ENCODE peak calls at places on chromosomes 1 and 21, in five cellular contexts. J, U, Z, M and O are unnamed samples.

GRCh38 chr1:55813619-55814018 is 598.5 kb upstream of the USP24 start:
- DNase-seq in J (no peak), U (peak), Z (no peak), M (no peak), O (no peak)

GRCh38 chr1:6303397-6304012 is 42.6 kb upstream of the GPR153 start:
- DNase-seq in J (no peak), U (no peak), Z (no peak), M (no peak), O (no peak)

GRCh38 chr21:23853796-23854379 is 1753.4 kb downstream of the MRPL39 start:
- DNase-seq in J (no peak), U (no peak), Z (no peak), M (peak), O (no peak)

GRCh38 chr1:232635778-232636356 is 5.9 kb upstream of the SIPA1L2 start:
- DNase-seq in J (no peak), U (no peak), Z (no peak), M (peak), O (no peak)

GRCh38 chr1:59505596-59506028 is 208.7 kb downstream of the FGGY start:
- DNase-seq in J (no peak), U (no peak), Z (no peak), M (no peak), O (no peak)

GRCh38 chr1:24714859-24715520 is 30.3 kb upstream of the CLIC4 start:
- DNase-seq in J (no peak), U (no peak), Z (peak), M (no peak), O (peak)

GRCh38 chr1:81582467-81582986 is 218.2 kb upstream of the ADGRL2 start:
- DNase-seq in J (no peak), U (no peak), Z (no peak), M (no peak), O (no peak)

GRCh38 chr1:109113787-109114568 is at the start of gene ELAPOR1:
- DNase-seq in J (peak), U (peak), Z (no peak), M (peak), O (peak)

GRCh38 chr1:35577071-35577998 is 4.2 kb downstream of the TFAP2E start:
- DNase-seq in J (peak), U (no peak), Z (peak), M (peak), O (no peak)

GRCh38 chr1:179591592-179592580 is at the start of gene TDRD5:
- DNase-seq in J (no peak), U (peak), Z (no peak), M (no peak), O (peak)

GRCh38 chr1:221961532-221962292 is 219.8 kb upstream of the DUSP10 start:
- DNase-seq in J (no peak), U (no peak), Z (no peak), M (no peak), O (no peak)

DNA sequence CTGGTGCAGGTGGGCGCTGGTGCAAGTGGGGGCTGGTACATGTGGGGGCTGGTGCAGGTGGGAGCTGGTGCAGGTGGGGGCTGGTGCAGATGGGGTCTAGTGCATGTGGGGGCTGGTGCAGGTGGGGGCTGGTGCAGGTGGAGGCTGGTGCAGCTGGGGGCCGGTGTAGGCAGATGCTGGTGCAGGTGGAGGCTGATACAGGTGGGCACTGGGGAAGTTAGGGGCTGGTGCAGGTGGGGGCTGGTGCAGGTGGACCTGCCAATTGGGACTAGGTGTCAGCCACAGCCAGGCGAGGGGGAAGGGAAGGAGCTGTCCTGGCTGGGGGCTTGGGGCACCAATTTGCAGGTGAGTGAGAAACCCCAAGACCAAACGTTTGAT is 46.5 kb upstream of the TLR5 start:
- DNase-seq in J (no peak), U (no peak), Z (no peak), M (no peak), O (no peak)
- H3K27ac ChIP-seq in J (no peak), U (no peak), Z (no peak), M (no peak), O (no peak)

GRCh38 chr1:182149411-182149965 is 88.0 kb upstream of the ZNF648 start:
- DNase-seq in J (no peak), U (no peak), Z (no peak), M (peak), O (no peak)
- H3K27ac ChIP-seq in J (no peak), U (no peak), Z (no peak), M (no peak), O (peak)

DNA sequence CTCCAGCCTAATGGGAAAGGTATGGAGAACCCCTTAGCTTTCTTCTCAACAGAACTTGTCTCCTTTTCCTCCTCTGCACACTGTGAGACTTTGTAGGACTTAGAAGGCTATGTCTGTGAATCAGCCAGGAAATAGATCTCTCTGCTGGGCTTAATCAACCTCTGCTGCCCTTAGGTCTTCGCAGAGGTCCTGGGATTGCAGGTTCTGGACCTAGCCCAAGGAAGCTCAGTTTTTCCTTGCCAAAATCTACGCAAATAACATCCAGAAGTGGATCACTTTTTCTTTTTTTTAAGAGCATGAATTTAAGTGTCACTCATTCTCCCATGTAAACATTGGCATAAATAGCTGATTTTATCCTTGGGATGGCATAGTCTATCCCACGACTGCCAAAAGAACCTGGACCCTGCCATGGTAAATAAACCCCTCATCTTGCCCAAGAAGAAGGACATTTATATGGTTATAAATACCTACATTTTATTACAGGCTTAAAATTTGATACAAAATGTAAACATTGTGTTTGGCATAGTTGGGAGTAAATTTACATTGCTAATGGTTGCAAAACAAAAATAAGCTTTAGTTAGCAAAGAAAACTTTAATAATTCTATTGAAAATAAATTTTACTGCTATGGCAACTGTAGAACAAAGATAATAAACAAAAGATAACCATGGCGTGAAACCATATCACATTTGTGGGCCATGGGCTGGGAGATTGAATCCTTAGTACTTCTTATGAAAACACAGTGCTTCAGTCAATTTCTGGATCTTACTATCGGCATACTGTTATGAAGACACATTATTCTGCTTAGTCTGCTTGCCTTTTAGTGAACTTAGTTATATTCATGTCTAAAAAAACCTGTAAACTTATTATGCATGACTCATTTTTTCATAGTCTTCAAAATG is 24.6 kb upstream of the DISC1 start:
- DNase-seq in J (no peak), U (no peak), Z (no peak), M (no peak), O (no peak)
- H3K27ac ChIP-seq in J (no peak), U (no peak), Z (no peak), M (no peak), O (no peak)

GRCh38 chr1:234586304-234586703 is 23.7 kb downstream of the IRF2BP2 start:
- DNase-seq in J (no peak), U (no peak), Z (no peak), M (no peak), O (no peak)

GRCh38 chr1:234586892-234587445 is 23.0 kb downstream of the IRF2BP2 start:
- DNase-seq in J (no peak), U (no peak), Z (no peak), M (no peak), O (no peak)

GRCh38 chr1:234589064-234589765 is 20.8 kb downstream of the IRF2BP2 start:
- DNase-seq in J (no peak), U (no peak), Z (no peak), M (no peak), O (no peak)

GRCh38 chr1:234589854-234590620 is 19.9 kb downstream of the IRF2BP2 start:
- DNase-seq in J (no peak), U (no peak), Z (no peak), M (no peak), O (no peak)

DNA sequence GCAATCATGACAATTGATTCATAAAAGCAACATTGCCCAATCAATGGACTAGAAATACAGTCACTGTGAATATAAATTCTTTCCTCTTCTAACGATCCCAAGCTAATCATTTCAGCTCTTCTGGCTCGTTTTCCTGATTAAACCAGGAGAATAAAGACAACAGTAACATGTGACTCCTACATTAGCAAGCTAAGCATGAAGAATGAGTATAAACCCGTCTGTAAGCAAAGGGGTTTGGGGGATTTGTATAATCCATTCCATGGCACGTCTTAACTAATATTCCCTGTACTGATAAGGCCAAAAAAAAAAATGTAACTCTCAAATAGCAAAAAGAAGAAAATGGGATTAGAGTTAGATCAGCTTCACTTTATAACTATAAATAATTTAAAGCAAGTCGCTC is 21.6 kb downstream of the IRF2BP2 start:
- DNase-seq in J (no peak), U (no peak), Z (no peak), M (no peak), O (no peak)
- H3K27ac ChIP-seq in J (no peak), U (no peak), Z (no peak), M (no peak), O (no peak)